ENCODE peak calls at places on chromosomes 1 and 21, in four cellular contexts. N is foreskin fibroblast, M is left ventricle myocardium inferior, K is GM12865. Z is an unnamed sample.

GRCh38 chr21:15141236-15141970 is 76.6 kb upstream of the NRIP1 start:
- DNase-seq in N (no peak), K (no peak), M (no peak), Z (no peak)

GRCh38 chr1:91548382-91549040 is 47.9 kb downstream of the CDC7 start:
- DNase-seq in K (peak; percentile 16), N (no peak), M (no peak), Z (no peak)

GRCh38 chr1:147515046-147515869 is 26.0 kb upstream of the BCL9 start:
- DNase-seq in K (no peak), N (peak; percentile 69), M (no peak), Z (peak; percentile 80)

GRCh38 chr1:206633708-206634121 is 1.6 kb upstream of the DYRK3 start:
- DNase-seq in N (peak; percentile 93), K (no peak), M (no peak), Z (peak; percentile 74)

GRCh38 chr1:23788695-23789094 is 2.2 kb upstream of the LYPLA2 start:
- DNase-seq in K (no peak), M (no peak), N (no peak), Z (no peak)

GRCh38 chr1:197915797-197916686 is 1.1 kb upstream of the LHX9 start:
- DNase-seq in M (peak; percentile 45), N (peak; percentile 79), K (no peak), Z (no peak)

GRCh38 chr1:241423541-241424479 is 66.8 kb upstream of the RGS7 start:
- DNase-seq in N (peak; percentile 76), K (peak; percentile 37), M (no peak), Z (no peak)

GRCh38 chr1:25031966-25032667 is 102.0 kb upstream of the RUNX3 start:
- DNase-seq in K (peak; percentile 95), M (peak; percentile 42), N (no peak), Z (no peak)

GRCh38 chr21:37863842-37864241 is 52.4 kb downstream of the KCNJ6 start:
- DNase-seq in K (peak; percentile 40), M (no peak), N (no peak), Z (no peak)

GRCh38 chr1:76115186-76115585 is 40.6 kb downstream of the ST6GALNAC3 start:
- DNase-seq in K (no peak), M (no peak), N (no peak), Z (no peak)

GRCh38 chr21:44897326-44898010 is 23.2 kb downstream of the ITGB2 start:
- DNase-seq in K (no peak), M (peak; percentile 22), N (no peak), Z (no peak)

GRCh38 chr1:81954388-81955023 is 153.8 kb downstream of the ADGRL2 start:
- DNase-seq in M (no peak), N (no peak), K (no peak), Z (no peak)

GRCh38 chr1:155392898-155393411 is 72.3 kb downstream of the RUSC1 start:
- DNase-seq in K (no peak), M (no peak), N (no peak), Z (no peak)

GRCh38 chr1:211813590-211813989 is 17.0 kb downstream of the LPGAT1 start:
- DNase-seq in K (no peak), N (peak; percentile 56), M (peak; percentile 53), Z (peak; percentile 39)

GRCh38 chr1:37480581-37481288 is 6.4 kb downstream of the ZC3H12A start:
- DNase-seq in N (no peak), M (no peak), K (no peak), Z (no peak)

GRCh38 chr1:224735159-224735558 is 119.0 kb downstream of the CNIH3 start:
- DNase-seq in K (peak; percentile 58), M (no peak), N (no peak), Z (no peak)

GRCh38 chr21:24150753-24151152 is 1456.5 kb downstream of the MRPL39 start:
- DNase-seq in N (no peak), K (no peak), M (no peak), Z (no peak)

GRCh38 chr21:33584455-33584854 is 4.0 kb downstream of the DONSON start:
- DNase-seq in K (no peak), N (no peak), M (no peak), Z (no peak)

GRCh38 chr21:33587792-33588484 is 546 bp downstream of the DONSON start:
- DNase-seq in K (peak; percentile 61), M (no peak), N (peak; percentile 61), Z (no peak)

GRCh38 chr21:33588485-33589335 is at the start of gene DONSON:
- DNase-seq in M (peak; percentile 87), K (peak; percentile 92), N (peak; percentile 93), Z (no peak)

GRCh38 chr21:33586927-33587326 is 1.6 kb downstream of the DONSON start:
- DNase-seq in K (no peak), N (no peak), M (no peak), Z (no peak)
- H3K4me3 ChIP-seq in K (peak overlapping the region; percentile 72), N (peak overlapping the region; percentile 65), M (no peak overlapping the region), Z (no peak overlapping the region)

DNA sequence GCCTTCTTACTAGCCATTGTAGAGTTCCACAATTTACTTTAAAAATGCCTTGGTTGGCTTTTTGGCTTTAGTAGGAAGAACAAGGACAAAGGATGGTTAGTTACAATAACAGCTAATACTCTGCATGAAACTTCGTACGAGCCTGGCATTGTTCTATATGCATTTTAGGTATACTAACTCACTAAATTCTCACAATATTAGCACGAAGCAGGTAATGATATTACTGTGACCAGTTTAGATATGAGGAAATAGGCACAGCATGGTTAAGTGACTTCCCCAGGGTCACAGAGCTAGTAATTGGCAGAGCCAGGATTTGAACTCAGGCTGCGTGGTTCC is 50.5 kb upstream of the CYP2J2 start:
- DNase-seq in N (no peak), K (no peak), M (no peak), Z (no peak)
- TF ChIP-seq CTCF in N (no peak), K (no peak), M (no peak), Z (no peak)

DNA sequence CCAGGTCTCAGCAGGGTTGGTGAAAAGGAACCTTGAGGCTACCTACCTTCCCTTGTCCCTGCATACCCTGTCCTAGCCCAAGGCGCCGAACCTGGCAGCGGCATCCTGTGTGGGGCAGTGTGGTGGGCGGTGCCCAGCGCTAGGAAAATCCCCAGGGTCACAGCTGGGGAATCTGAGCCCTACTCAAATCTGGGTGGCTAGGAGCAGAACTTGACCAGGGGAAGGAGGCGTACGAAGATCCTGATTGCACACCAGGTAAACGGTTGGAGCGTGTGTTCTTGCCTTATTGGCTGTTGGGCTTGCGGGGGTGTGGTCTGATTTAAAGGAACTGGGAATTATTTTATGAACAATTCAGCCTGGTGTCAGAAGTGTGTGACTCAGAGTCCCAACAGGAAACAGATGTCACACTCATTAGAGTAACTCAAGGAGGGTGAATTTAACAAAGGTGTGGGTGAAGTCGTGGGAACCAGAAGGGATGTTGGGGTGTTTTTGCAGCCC is 118.6 kb downstream of the LRIG2 start:
- DNase-seq in K (peak; percentile 77), M (no peak), N (peak; percentile 5), Z (no peak)
- H3K4me3 ChIP-seq in K (no peak overlapping the region), M (no peak overlapping the region), N (no peak overlapping the region), Z (no peak overlapping the region)

DNA sequence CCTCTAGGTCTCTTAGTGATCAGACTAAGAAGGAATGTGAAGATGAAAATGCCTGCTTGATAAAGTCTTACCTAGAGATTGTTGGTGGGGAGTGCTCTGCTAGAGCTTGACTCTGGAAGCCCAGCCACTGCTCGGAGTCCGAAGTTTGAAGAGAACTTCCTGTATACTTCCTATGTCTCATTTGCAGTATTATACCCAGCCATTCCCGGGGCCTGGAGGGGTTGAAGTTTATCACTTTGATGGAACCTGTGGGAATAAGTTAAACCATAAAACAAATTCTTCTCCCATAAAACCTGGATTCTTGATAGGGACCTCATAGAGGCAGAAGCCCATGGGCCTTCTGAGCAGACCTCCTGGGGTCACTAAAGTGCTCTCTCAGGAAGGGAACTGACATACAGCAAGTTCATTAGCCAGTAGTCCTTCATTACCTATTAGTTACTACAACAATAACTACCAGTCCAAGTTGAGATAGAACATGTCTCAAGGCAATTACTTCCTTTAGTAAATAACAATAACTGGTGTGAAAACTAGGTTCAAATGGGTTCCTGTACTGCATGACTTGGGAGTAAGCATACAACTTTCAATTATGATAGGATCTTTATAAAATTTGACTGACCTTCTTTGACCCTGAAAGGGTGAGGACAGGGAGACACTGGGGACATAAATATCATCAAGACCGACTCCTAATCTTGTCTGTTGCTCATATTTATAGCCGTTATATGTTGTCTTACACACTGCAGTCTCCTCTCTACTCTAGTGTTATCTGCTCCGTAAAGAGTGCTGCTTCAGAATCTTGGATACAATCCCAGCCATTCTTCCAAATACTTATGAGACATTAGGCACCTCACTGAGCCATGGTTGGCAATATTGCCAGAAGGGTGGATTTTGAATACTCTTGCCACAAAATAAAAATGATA is at the start of gene OR6N1:
- DNase-seq in K (no peak), M (no peak), N (no peak), Z (no peak)
- TF ChIP-seq CTCF in K (no peak), M (no peak), N (no peak), Z (no peak)

GRCh38 chr1:178094752-178095645 is 1.1 kb downstream of the RASAL2 start:
- DNase-seq in M (no peak), K (no peak), N (peak; percentile 50), Z (no peak)
- H3K4me3 ChIP-seq in M (peak overlapping the region; percentile 87), K (no peak overlapping the region), N (peak overlapping the region; percentile 91), Z (peak overlapping the region; percentile 88)

GRCh38 chr1:182200025-182200814 is 138.7 kb upstream of the ZNF648 start:
- DNase-seq in M (no peak), K (no peak), N (peak; percentile 31), Z (no peak)

GRCh38 chr1:182197555-182197954 is 136.0 kb upstream of the ZNF648 start:
- DNase-seq in N (peak; percentile 30), M (no peak), K (no peak), Z (no peak)

GRCh38 chr1:182196897-182197546 is 135.5 kb upstream of the ZNF648 start:
- DNase-seq in N (no peak), K (no peak), M (no peak), Z (no peak)

GRCh38 chr1:182195733-182196132 is 134.2 kb upstream of the ZNF648 start:
- DNase-seq in K (no peak), N (no peak), M (no peak), Z (no peak)

GRCh38 chr1:182198006-182198605 is 136.6 kb upstream of the ZNF648 start:
- DNase-seq in K (peak; percentile 44), M (no peak), N (peak; percentile 65), Z (no peak)
- TF ChIP-seq CTCF in K (peak; percentile 41), M (peak; percentile 39), N (peak; percentile 28), Z (peak; percentile 65)

DNA sequence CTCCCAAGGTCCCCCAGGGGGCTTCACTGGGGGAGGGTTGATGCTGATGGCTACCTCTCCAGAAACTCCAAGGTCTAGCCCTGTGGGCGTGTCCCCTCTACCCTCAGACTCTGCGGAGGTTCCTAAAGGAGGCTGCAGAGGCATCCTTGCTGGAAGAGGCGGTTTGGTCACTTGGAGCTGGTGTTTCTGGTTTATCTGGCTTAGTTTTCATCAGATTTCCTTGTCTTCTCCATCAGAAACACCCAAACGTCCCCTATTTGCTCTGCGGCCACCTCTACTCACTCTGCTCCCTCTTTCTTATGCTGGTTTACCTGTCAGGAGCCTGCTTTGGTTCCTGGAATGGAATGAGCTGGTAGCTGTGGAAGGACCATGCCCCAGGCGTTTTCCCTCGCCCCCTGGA is 2.5 kb downstream of the PKP1 start:
- DNase-seq in M (no peak), N (no peak), K (no peak), Z (no peak)
- H3K4me3 ChIP-seq in M (no peak overlapping the region), N (no peak overlapping the region), K (no peak overlapping the region), Z (no peak overlapping the region)

GRCh38 chr1:29243863-29244185 is 7.5 kb downstream of the PTPRU start:
- DNase-seq in N (peak; percentile 76), K (no peak), M (no peak), Z (no peak)

GRCh38 chr1:29245261-29245660 is 8.9 kb downstream of the PTPRU start:
- DNase-seq in M (no peak), N (no peak), K (no peak), Z (no peak)

GRCh38 chr1:29247044-29247443 is 10.7 kb downstream of the PTPRU start:
- DNase-seq in M (no peak), N (no peak), K (no peak), Z (no peak)

GRCh38 chr1:29247874-29248273 is 11.6 kb downstream of the PTPRU start:
- DNase-seq in N (no peak), M (no peak), K (no peak), Z (no peak)

GRCh38 chr1:29245876-29246275 is 9.6 kb downstream of the PTPRU start:
- DNase-seq in N (peak; percentile 66), M (no peak), K (no peak), Z (no peak)
- TF ChIP-seq CTCF in N (peak; percentile 51), M (peak; percentile 46), K (peak; percentile 38), Z (peak; percentile 69)

Z was measured in epithelial cell of proximal tubule.